ENCODE peak calls at places on chromosomes 4 and X, in five cellular contexts. S, Y, M, X and U are unnamed samples.

GRCh38 chrX:129590596-129590995 is 50.5 kb downstream of the OCRL start:
- DNase-seq in S (no peak), M (no peak), Y (no peak), X (no peak), U (no peak)

GRCh38 chr4:40870076-40870624 is 120.4 kb downstream of the NSUN7 start:
- DNase-seq in Y (no peak), X (no peak), S (no peak), M (no peak), U (no peak)

GRCh38 chrX:153551135-153551534 is 33.7 kb downstream of the ATP2B3 start:
- DNase-seq in Y (no peak), M (no peak), X (no peak), S (peak), U (no peak)

GRCh38 chr4:119016636-119017035 is 119.0 kb upstream of the MYOZ2 start:
- DNase-seq in M (no peak), Y (no peak), S (peak), X (no peak), U (no peak)

GRCh38 chrX:68989865-68990606 is 161.2 kb downstream of the EFNB1 start:
- DNase-seq in S (peak), X (no peak), M (no peak), Y (peak), U (no peak)

GRCh38 chr4:113276448-113277158 is 227.2 kb downstream of the ANK2 start:
- DNase-seq in S (peak), Y (no peak), X (no peak), M (no peak), U (no peak)

GRCh38 chrX:134210465-134210864 is 26.5 kb upstream of the CCDC160 start:
- DNase-seq in X (no peak), M (no peak), S (no peak), Y (no peak), U (no peak)

GRCh38 chrX:125319646-125320521 is at the start of gene TEX13C:
- DNase-seq in M (no peak), Y (no peak), X (no peak), S (no peak), U (no peak)

GRCh38 chrX:39244146-39244545 is 442.9 kb downstream of the MID1IP1 start:
- DNase-seq in Y (no peak), M (no peak), X (no peak), S (peak), U (no peak)

GRCh38 chr4:128604840-128605239 is 204.7 kb upstream of the JADE1 start:
- DNase-seq in M (no peak), Y (no peak), S (no peak), X (no peak), U (no peak)

GRCh38 chrX:38807873-38808272 is 6.6 kb downstream of the MID1IP1 start:
- DNase-seq in S (no peak), X (no peak), Y (no peak), M (no peak), U (no peak)

GRCh38 chrX:136260801-136261200 is 9.6 kb upstream of the MAP7D3 start:
- DNase-seq in Y (no peak), M (no peak), S (peak), X (no peak), U (no peak)

GRCh38 chr4:113539408-113539807 is 222.1 kb downstream of the CAMK2D start:
- DNase-seq in Y (no peak), M (no peak), X (no peak), S (peak), U (no peak)

GRCh38 chr4:52824270-52824602 is 37.9 kb upstream of the RASL11B start:
- DNase-seq in S (no peak), Y (no peak), M (no peak), X (no peak), U (no peak)

GRCh38 chr4:51930557-51930956 is 87.6 kb downstream of the DCUN1D4 start:
- DNase-seq in M (no peak), Y (no peak), S (peak), X (no peak), U (no peak)

GRCh38 chrX:120401301-120401700 is 39.4 kb downstream of the ATP1B4 start:
- DNase-seq in M (no peak), Y (no peak), S (no peak), X (no peak), U (no peak)

GRCh38 chrX:42978655-42979379 is 200.9 kb upstream of the PPP1R2C start:
- DNase-seq in X (no peak), M (no peak), S (no peak), Y (no peak), U (no peak)

GRCh38 chr4:73617256-73617655 is 3.0 kb downstream of the RASSF6 start:
- DNase-seq in Y (no peak), S (no peak), X (no peak), M (no peak), U (no peak)

GRCh38 chrX:10983526-10983925 is 127.6 kb upstream of the HCCS start:
- DNase-seq in Y (no peak), M (no peak), X (no peak), S (no peak), U (no peak)

DNA sequence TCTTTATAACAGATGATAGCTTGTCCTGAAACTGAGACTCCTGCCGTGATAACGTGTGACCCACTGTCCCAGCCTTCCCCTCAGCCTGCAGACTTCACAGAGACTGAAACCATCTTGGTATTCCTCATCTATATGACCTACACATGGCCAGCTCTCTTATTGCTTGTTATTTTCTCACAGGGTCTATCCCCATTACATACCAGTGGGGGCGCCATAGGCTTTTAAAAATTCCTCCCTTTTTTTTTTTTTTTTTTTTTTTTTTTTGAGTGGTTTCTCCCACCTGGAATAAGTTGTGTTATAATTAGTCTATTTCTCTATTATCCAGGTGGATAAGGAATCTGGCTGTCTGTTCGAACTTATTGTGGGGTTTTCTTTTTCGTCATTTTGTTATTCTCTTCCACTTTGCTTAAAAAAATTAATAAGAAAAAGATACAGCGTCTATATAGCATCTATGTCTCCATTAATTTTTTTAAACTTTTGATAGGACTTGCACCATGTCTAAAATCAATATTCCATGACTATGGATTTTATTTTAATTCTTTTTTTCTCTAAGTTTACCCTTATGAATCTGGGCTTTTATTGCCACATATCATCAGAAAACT is 47.2 kb downstream of the GYG2 start:
- DNase-seq in M (no peak), X (no peak), S (peak), Y (no peak), U (no peak)
- TF ChIP-seq CTCF in M (no peak), X (peak), S (peak), Y (no peak), U (peak)

DNA sequence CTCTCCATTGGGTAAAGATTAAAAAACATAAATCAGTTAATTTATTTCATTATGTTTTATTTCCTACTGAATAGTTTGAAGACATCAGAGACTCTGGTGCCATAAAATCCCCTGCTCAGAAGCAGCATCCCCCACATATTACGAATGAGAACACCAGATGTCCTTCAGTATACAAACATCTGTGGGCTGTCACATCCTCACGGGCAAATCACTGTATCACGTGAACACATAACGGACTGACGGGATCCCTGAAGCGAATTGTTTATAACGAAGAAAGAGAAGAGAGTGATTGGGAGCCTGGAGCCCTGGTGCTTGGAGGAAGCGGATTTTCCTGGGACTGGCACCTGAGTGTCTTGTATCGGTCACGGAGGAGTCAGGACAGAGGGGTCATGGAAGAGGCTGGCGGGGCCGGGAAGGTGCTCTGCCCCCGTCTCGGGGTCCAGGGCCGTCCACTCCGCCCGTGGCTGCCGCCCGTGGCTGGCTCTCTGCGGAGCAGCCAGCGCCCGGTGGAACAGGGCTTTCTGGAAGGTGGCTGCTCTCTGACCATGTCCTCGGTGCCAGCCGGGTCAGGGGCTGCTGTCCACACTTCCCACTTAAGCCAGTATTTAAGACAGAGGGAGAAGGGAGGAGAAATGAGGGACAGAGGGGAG is 452.7 kb upstream of the FAT1 start:
- DNase-seq in M (no peak), X (no peak), Y (no peak), S (no peak), U (no peak)
- H3K4me3 ChIP-seq in M (no peak), X (no peak), Y (no peak), S (no peak), U (no peak)

GRCh38 chr4:104966349-104967033 is 180.2 kb upstream of the TET2 start:
- DNase-seq in M (no peak), S (no peak), X (no peak), Y (no peak), U (peak)
- TF ChIP-seq CTCF in M (no peak), S (no peak), X (no peak), Y (no peak), U (no peak)

DNA sequence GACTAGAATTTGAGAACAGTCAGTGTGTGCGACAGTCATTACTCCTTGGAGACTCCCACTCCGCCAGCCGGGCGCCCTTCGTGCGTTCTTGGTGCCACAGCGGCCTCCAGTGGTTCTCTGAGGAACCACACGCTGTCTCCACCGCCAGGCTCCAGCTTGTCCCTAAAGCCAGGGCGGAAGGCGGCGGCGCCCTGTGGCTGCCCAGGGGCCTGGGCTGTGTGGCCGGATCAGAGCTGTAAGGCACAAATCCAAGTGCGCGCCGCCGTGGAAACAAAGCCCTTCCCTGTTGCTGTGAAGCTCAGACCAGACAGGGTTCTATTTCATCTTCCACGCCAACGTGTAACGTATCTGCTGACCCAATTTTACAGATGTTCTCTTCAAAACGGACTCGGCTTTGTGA is 34.1 kb downstream of the IDS start:
- DNase-seq in Y (peak), X (peak), M (peak), S (peak), U (peak)
- H3K4me3 ChIP-seq in Y (no peak), X (no peak), M (no peak), S (no peak), U (no peak)